ENCODE peak calls at places on chromosomes 11 and 22, in nine cellular contexts. D is transverse colon, Y is heart left ventricle, H is hepatocyte, T is Caco-2, J is K562, B is heart right ventricle, L is endodermal cell, E is stomach. X is an unnamed sample. For H3K4me1, the result is how much of the 10 kb centered on the place peaks cover.

GRCh38 chr11:65439331-65440181 is 17.0 kb downstream of the NEAT1 start:
- DNase-seq in T (no peak), L (no peak), E (peak), H (no peak), D (no peak), J (no peak), B (no peak), Y (peak), X (no peak)

GRCh38 chr11:113584371-113584770 is 109.2 kb upstream of the DRD2 start:
- DNase-seq in T (no peak), E (no peak), L (no peak), H (no peak), B (no peak), Y (no peak), J (no peak), D (no peak), X (no peak)

GRCh38 chr22:20615021-20615420 is 107.6 kb downstream of the MED15 start:
- DNase-seq in D (no peak), Y (no peak), E (no peak), J (no peak), L (no peak), H (no peak), B (no peak), T (no peak), X (no peak)

GRCh38 chr22:26897384-26897783 is 240.0 kb downstream of the MIAT start:
- DNase-seq in Y (no peak), H (no peak), D (no peak), B (no peak), T (no peak), J (no peak), E (no peak), L (no peak), X (no peak)

GRCh38 chr11:124581817-124582216 is 12.0 kb downstream of the OR8A1 start:
- DNase-seq in L (no peak), T (no peak), Y (no peak), H (no peak), E (no peak), B (no peak), D (no peak), J (peak), X (no peak)

GRCh38 chr22:28560005-28560742 is 119.5 kb downstream of the TTC28 start:
- DNase-seq in T (no peak), J (peak), L (no peak), H (peak), D (no peak), B (no peak), E (no peak), Y (no peak), X (no peak)

GRCh38 chr11:110200241-110200640 is 96.2 kb downstream of the RDX start:
- DNase-seq in L (peak), E (no peak), Y (no peak), H (no peak), J (no peak), D (no peak), T (no peak), B (no peak), X (no peak)

GRCh38 chr11:843818-844692 is 1.4 kb downstream of the TSPAN4 start:
- DNase-seq in T (peak), J (peak), E (peak), B (peak), H (peak), Y (peak), L (peak), D (peak), X (peak)

GRCh38 chr22:35443790-35444684 is 44.1 kb downstream of the MCM5 start:
- DNase-seq in L (peak), H (no peak), B (no peak), J (no peak), E (no peak), Y (no peak), T (no peak), D (no peak), X (no peak)

GRCh38 chr11:75840560-75840959 is 25.6 kb downstream of the UVRAG start:
- DNase-seq in H (no peak), T (no peak), E (no peak), Y (no peak), D (no peak), L (no peak), B (no peak), J (no peak), X (no peak)

GRCh38 chr11:44567876-44568256 is 2.4 kb downstream of the CD82 start:
- DNase-seq in T (no peak), J (no peak), L (peak), B (no peak), H (no peak), E (no peak), Y (no peak), D (no peak), X (no peak)

GRCh38 chr11:64303109-64304031 is 2.0 kb upstream of the ESRRA start:
- DNase-seq in J (no peak), D (no peak), H (peak), B (no peak), L (no peak), E (no peak), Y (no peak), T (no peak), X (no peak)
- H3K4me1 ChIP-seq in J (under half), D (under half), H (under half), B (half or more), L (under half), E (half or more), Y (under half), T (under half), X (half or more)

GRCh38 chr11:94134651-94135512 is 6.2 kb downstream of the PANX1 start:
- DNase-seq in T (no peak), D (peak), Y (peak), B (peak), J (peak), L (no peak), E (peak), H (peak), X (peak)
- H3K4me3 ChIP-seq in T (no peak), D (no peak), Y (no peak), B (no peak), J (no peak), L (no peak), E (no peak), H (no peak), X (no peak)

GRCh38 chr11:17353228-17354021 is 1.8 kb downstream of the NCR3LG1 start:
- DNase-seq in B (peak), L (peak), E (peak), J (peak), Y (peak), D (peak), T (peak), H (peak), X (no peak)
- TF ChIP-seq CTCF in B (no peak), L (no peak), E (no peak), J (no peak), Y (no peak), D (no peak), T (no peak), H (no peak), X (no peak)

GRCh38 chr11:15313862-15314261 is 199.1 kb downstream of the INSC start:
- DNase-seq in Y (no peak), E (no peak), D (no peak), B (no peak), L (no peak), J (no peak), H (no peak), T (no peak), X (no peak)
- H3K4me1 ChIP-seq in Y (under half), E (under half), D (under half), B (under half), L (under half), J (under half), H (under half), T (under half), X (under half)

DNA sequence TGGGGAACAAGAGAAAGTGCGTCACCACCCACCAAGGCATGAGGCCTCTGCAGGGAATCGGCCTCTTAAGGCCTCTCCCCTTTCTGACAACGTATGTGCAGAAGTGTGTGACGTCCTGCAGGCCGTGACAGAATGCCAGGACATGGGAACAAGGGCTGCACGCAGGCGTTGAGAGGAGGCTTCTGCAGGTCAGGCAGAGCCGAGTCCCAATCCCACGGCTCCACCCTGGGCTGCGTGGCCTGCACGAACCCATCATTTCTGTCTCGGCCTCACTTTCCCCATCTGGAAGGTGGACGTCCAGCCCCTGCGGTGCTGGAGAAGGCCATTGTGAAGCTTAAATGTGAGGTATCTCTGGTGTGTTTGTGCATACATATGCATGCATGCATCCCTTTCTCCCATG is 61.8 kb downstream of the SHANK2 start:
- DNase-seq in T (peak), L (no peak), H (no peak), E (no peak), J (no peak), D (no peak), Y (no peak), B (no peak), X (no peak)
- H3K4me3 ChIP-seq in T (no peak), L (no peak), H (no peak), E (no peak), J (no peak), D (no peak), Y (no peak), B (no peak), X (no peak)